ENCODE peak calls at places on chromosomes 2 and 18, in ten cellular contexts. E is islet precursor cell; O is stimulated activated CD4-positive, alpha-beta T cell treated with anti-CD3 and anti-CD28 coated beads, TNF-alpha, amount 100 ng/mL, for 48 hours; N is T47D; B is left colon; Z is CD8-positive, alpha-beta T cell; T is anterior cingulate cortex; A is fibroblast of the aortic adventitia; W is foreskin melanocyte; K is activated CD8-positive, alpha-beta T cell treated with anti-CD3 and anti-CD28 coated beads for 36 hours. M is an unnamed sample.

GRCh38 chr2:100655936-100656534 is 93.2 kb downstream of the PDCL3 start:
- DNase-seq in K (no peak), N (no peak), O (no peak), W (no peak), B (no peak), A (peak), T (no peak), E (peak), Z (no peak), M (no peak)

GRCh38 chr2:105782123-105782522 is 37.4 kb downstream of the NCK2 start:
- DNase-seq in W (no peak), A (no peak), B (no peak), K (no peak), Z (no peak), E (peak), N (no peak), O (no peak), T (no peak), M (no peak)

GRCh38 chr18:49521251-49521650 is 34.2 kb upstream of the C18orf32 start:
- DNase-seq in T (no peak), O (no peak), A (peak), W (no peak), K (no peak), B (no peak), Z (no peak), E (no peak), N (no peak), M (no peak)

GRCh38 chr2:2919026-2919425 is 458.6 kb downstream of the EIPR1 start:
- DNase-seq in O (no peak), N (no peak), K (no peak), T (no peak), B (no peak), E (peak), W (no peak), Z (no peak), A (no peak), M (no peak)

GRCh38 chr18:60500960-60501359 is 128.4 kb upstream of the MC4R start:
- DNase-seq in E (no peak), B (no peak), A (no peak), T (no peak), K (no peak), W (no peak), Z (no peak), O (no peak), N (no peak), M (no peak)

GRCh38 chr18:46408334-46408987 is 248.6 kb downstream of the LOXHD1 start:
- DNase-seq in O (no peak), Z (no peak), K (no peak), E (peak), A (no peak), B (no peak), T (no peak), W (no peak), N (no peak), M (peak)

GRCh38 chr18:2692508-2692907 is 37.0 kb downstream of the SMCHD1 start:
- DNase-seq in K (no peak), N (no peak), T (no peak), B (no peak), A (no peak), Z (no peak), O (no peak), W (peak), E (no peak), M (no peak)

GRCh38 chr18:27585602-27586173 is 400.6 kb upstream of the CHST9 start:
- DNase-seq in W (no peak), E (no peak), N (no peak), O (no peak), T (no peak), Z (no peak), A (no peak), K (no peak), B (peak), M (peak)

GRCh38 chr18:79447703-79448367 is 52.1 kb downstream of the NFATC1 start:
- DNase-seq in E (no peak), B (no peak), O (no peak), Z (no peak), N (no peak), K (peak), A (no peak), W (no peak), T (no peak), M (no peak)

GRCh38 chr18:72605350-72605749 is 61.2 kb upstream of the CBLN2 start:
- DNase-seq in A (no peak), O (no peak), E (no peak), W (no peak), Z (no peak), B (no peak), T (no peak), K (no peak), N (no peak), M (no peak)

GRCh38 chr2:239834143-239834542 is 191.0 kb downstream of the NDUFA10 start:
- DNase-seq in B (no peak), E (peak), A (no peak), K (no peak), T (no peak), N (no peak), O (no peak), Z (no peak), W (no peak), M (no peak)

GRCh38 chr2:202032841-202033316 is 776 bp upstream of the FZD7 start:
- DNase-seq in K (peak), W (no peak), B (peak), N (peak), A (peak), T (no peak), Z (no peak), E (peak), O (no peak), M (peak)

GRCh38 chr2:235534608-235535422 is 41.0 kb downstream of the AGAP1 start:
- DNase-seq in N (no peak), B (peak), T (no peak), A (no peak), Z (no peak), K (no peak), O (no peak), W (no peak), E (no peak), M (no peak)

GRCh38 chr2:60158262-60158661 is 395.2 kb downstream of the BCL11A start:
- DNase-seq in O (no peak), T (no peak), N (no peak), W (no peak), E (no peak), A (no peak), Z (no peak), B (no peak), K (no peak), M (no peak)

GRCh38 chr2:108946442-108946841 is 42.6 kb downstream of the EDAR start:
- DNase-seq in T (no peak), K (no peak), Z (no peak), E (no peak), A (no peak), B (no peak), O (no peak), W (no peak), N (no peak), M (no peak)

GRCh38 chr2:145906356-145906755 is 1386.4 kb upstream of the ZEB2 start:
- DNase-seq in E (peak), W (no peak), B (no peak), O (no peak), T (no peak), N (no peak), Z (no peak), A (no peak), K (no peak), M (peak)

GRCh38 chr2:1731512-1731962 is 12.8 kb downstream of the PXDN start:
- DNase-seq in O (no peak), E (peak), T (no peak), K (no peak), B (no peak), Z (no peak), A (no peak), W (no peak), N (no peak), M (no peak)